ENCODE peak calls at places on chromosomes 16 and 17, in seven cellular contexts. V is WTC11, B is HEK293T, W is HCT116, X is K562, N is GM12878, Z is HepG2. Q is an unnamed sample.

GRCh38 chr16:927406-927805 is 43.4 kb downstream of the LMF1 start:
- DNase-seq in N (no peak), W (no peak), Z (no peak), V (no peak), B (no peak), X (no peak), Q (no peak)

GRCh38 chr17:19304209-19304608 is 58.3 kb downstream of the B9D1 start:
- DNase-seq in B (no peak), V (no peak), Z (peak), X (peak), N (no peak), W (no peak), Q (no peak)

GRCh38 chr17:31318298-31319190 is 2.9 kb downstream of the EVI2A start:
- DNase-seq in N (peak), W (no peak), B (no peak), V (no peak), Z (no peak), X (no peak), Q (no peak)

GRCh38 chr16:78383118-78383517 is 283.7 kb downstream of the WWOX start:
- DNase-seq in X (no peak), W (no peak), Z (no peak), V (no peak), N (no peak), B (no peak), Q (no peak)

GRCh38 chr16:84754353-84754856 is 54.6 kb downstream of the USP10 start:
- DNase-seq in N (peak), V (peak), W (peak), B (peak), Z (peak), X (peak), Q (peak)

GRCh38 chr16:69626256-69626655 is 60.5 kb downstream of the NFAT5 start:
- DNase-seq in B (no peak), N (no peak), V (no peak), X (peak), Z (no peak), W (no peak), Q (no peak)

GRCh38 chr17:30333503-30334240 is at the start of gene TMIGD1:
- DNase-seq in B (no peak), X (no peak), W (no peak), V (no peak), N (no peak), Z (no peak), Q (no peak)

GRCh38 chr17:20562587-20562986 is 16.9 kb upstream of the CDRT15L2 start:
- DNase-seq in B (no peak), N (no peak), W (no peak), X (no peak), Z (no peak), V (no peak), Q (no peak)

GRCh38 chr16:51057102-51057793 is 93.8 kb downstream of the SALL1 start:
- DNase-seq in X (no peak), B (no peak), Z (no peak), N (no peak), W (no peak), V (no peak), Q (no peak)

GRCh38 chr17:62627904-62628603 is 584 bp downstream of the MRC2 start:
- DNase-seq in V (no peak), B (peak), N (no peak), Z (no peak), X (peak), W (no peak), Q (no peak)

GRCh38 chr16:88917915-88918627 is 51.6 kb upstream of the PABPN1L start:
- DNase-seq in Z (no peak), N (no peak), B (no peak), X (no peak), V (no peak), W (no peak), Q (no peak)

GRCh38 chr17:78748730-78749317 is 33.2 kb downstream of the CYTH1 start:
- DNase-seq in W (no peak), V (no peak), B (no peak), X (no peak), Z (peak), N (peak), Q (no peak)

GRCh38 chr16:24652209-24652712 is 77.2 kb upstream of the TNRC6A start:
- DNase-seq in W (no peak), X (no peak), B (no peak), N (no peak), V (no peak), Z (no peak), Q (no peak)

GRCh38 chr17:37535906-37536305 is 46.2 kb downstream of the DUSP14 start:
- DNase-seq in X (no peak), N (no peak), B (no peak), Z (no peak), W (no peak), V (no peak), Q (no peak)

GRCh38 chr17:17840751-17841591 is 4.2 kb upstream of the SREBF1 start:
- DNase-seq in W (no peak), V (no peak), N (no peak), Z (peak), B (no peak), X (no peak), Q (no peak)

GRCh38 chr17:36645358-36645757 is 44.0 kb downstream of the MRM1 start:
- DNase-seq in B (no peak), N (no peak), X (no peak), W (no peak), Z (no peak), V (no peak), Q (no peak)

GRCh38 chr17:75271233-75271954 is 363 bp upstream of the MIF4GD start:
- DNase-seq in B (peak), X (peak), Z (peak), W (no peak), V (peak), N (no peak), Q (peak)

GRCh38 chr17:78997231-78997741 is 12.3 kb downstream of the CANT1 start:
- DNase-seq in B (no peak), X (no peak), N (no peak), V (no peak), Z (no peak), W (no peak), Q (no peak)

GRCh38 chr17:6713918-6714271 is 726 bp upstream of the SLC13A5 start:
- DNase-seq in B (no peak), Z (no peak), N (no peak), V (peak), W (no peak), X (no peak), Q (no peak)

GRCh38 chr16:79437764-79438728 is 162.5 kb downstream of the MAF start:
- DNase-seq in W (no peak), Z (no peak), V (peak), N (no peak), B (no peak), X (no peak), Q (peak)

GRCh38 chr17:16171613-16172012 is 43.7 kb downstream of the NCOR1 start:
- DNase-seq in W (no peak), X (no peak), V (no peak), B (no peak), Z (peak), N (no peak), Q (no peak)

GRCh38 chr17:76421054-76421427 is 31.9 kb downstream of the UBE2O start:
- DNase-seq in N (no peak), Z (no peak), X (no peak), V (no peak), B (no peak), W (no peak), Q (no peak)

GRCh38 chr16:81337097-81337496 is 22.3 kb downstream of the GAN start:
- DNase-seq in W (no peak), X (no peak), Z (no peak), V (no peak), B (no peak), N (no peak), Q (no peak)

GRCh38 chr17:41308918-41309359 is at the start of gene KRTAP16-1:
- DNase-seq in X (no peak), B (no peak), V (no peak), Z (no peak), N (no peak), W (no peak), Q (no peak)

GRCh38 chr16:67015317-67015731 is 13.6 kb upstream of the CBFB start:
- DNase-seq in B (no peak), W (peak), Z (no peak), V (no peak), N (no peak), X (no peak), Q (no peak)

GRCh38 chr17:38428643-38429371 is 543 bp downstream of the ARHGAP23 start:
- DNase-seq in V (no peak), B (no peak), X (no peak), W (no peak), Z (no peak), N (no peak), Q (peak)

GRCh38 chr16:84501077-84501735 is 3.3 kb downstream of the MEAK7 start:
- DNase-seq in W (peak), V (no peak), N (no peak), Z (no peak), X (no peak), B (no peak), Q (no peak)

GRCh38 chr17:34255841-34256240 is 756 bp downstream of the CCL2 start:
- DNase-seq in B (no peak), Z (no peak), X (no peak), W (no peak), V (no peak), N (no peak), Q (no peak)
- TF ChIP-seq SP1 in B (no peak), Z (no peak), X (no peak), W (no peak), V (no peak), N (no peak), Q (no peak)

GRCh38 chr17:2101448-2102257 is 46.8 kb downstream of the HIC1 start:
- DNase-seq in B (peak), Z (no peak), N (no peak), V (no peak), W (peak), X (no peak), Q (no peak)
- TF ChIP-seq SP1 in B (no peak), Z (no peak), N (no peak), V (no peak), W (peak), X (no peak), Q (no peak)

GRCh38 chr16:72569677-72570076 is 397.7 kb upstream of the PMFBP1 start:
- DNase-seq in N (no peak), B (no peak), X (no peak), V (no peak), Z (no peak), W (no peak), Q (no peak)

GRCh38 chr16:72568502-72568901 is 396.5 kb upstream of the PMFBP1 start:
- DNase-seq in N (no peak), W (no peak), B (no peak), X (no peak), Z (peak), V (no peak), Q (no peak)

GRCh38 chr16:72560617-72561016 is 388.7 kb upstream of the PMFBP1 start:
- DNase-seq in N (no peak), X (no peak), Z (peak), B (peak), V (no peak), W (no peak), Q (no peak)

GRCh38 chr16:72566174-72566573 is 394.2 kb upstream of the PMFBP1 start:
- DNase-seq in N (no peak), B (no peak), W (no peak), V (no peak), X (no peak), Z (no peak), Q (no peak)

DNA sequence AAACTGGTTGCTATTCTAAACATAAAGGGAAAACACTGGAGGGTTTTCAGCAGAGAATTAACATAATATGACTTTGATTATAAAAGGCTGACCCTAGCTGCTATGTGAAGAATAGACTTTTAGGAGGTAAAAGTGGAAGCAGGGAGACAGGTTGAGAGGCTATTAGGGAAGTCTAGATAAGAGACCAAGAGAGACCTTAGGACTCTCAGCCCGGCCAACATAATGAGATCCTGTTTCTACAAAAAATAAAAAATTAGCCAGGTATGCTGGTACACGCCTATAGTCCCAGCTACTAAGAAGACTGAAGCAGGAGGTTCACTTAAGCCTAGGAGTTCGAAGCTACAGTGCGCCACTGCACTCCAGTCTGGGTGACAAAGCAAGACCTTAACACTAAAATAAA is 393.2 kb upstream of the PMFBP1 start:
- DNase-seq in W (no peak), V (no peak), N (no peak), B (no peak), Z (no peak), X (no peak), Q (no peak)
- TF ChIP-seq SP1 in W (no peak), V (no peak), N (no peak), B (no peak), Z (no peak), X (no peak), Q (no peak)

GRCh38 chr17:80481284-80482057 is 5.1 kb upstream of the NPTX1 start:
- DNase-seq in X (peak), W (no peak), B (no peak), N (no peak), Z (no peak), V (no peak), Q (no peak)
- TF ChIP-seq SP1 in X (no peak), W (no peak), B (no peak), N (no peak), Z (no peak), V (no peak), Q (no peak)